ENCODE peak calls at places on chromosomes 2 and 18, in ten cellular contexts. D is stimulated activated CD8-positive, alpha-beta memory T cell treated with anti-CD3 and anti-CD28 coated beads, Interleukin-12 subunit alpha, Interleukin-12 subunit beta, amount 100 ng/mL, for 4 hours; K is choroid plexus epithelial cell; F is activated CD4-positive, alpha-beta T cell treated with anti-CD3 and anti-CD28 coated beads, Interleukin-2, amount 50 U/mL, for 4 hours; T is T1000; J is NCI-H748 treated with DMSO at 0.1 percent for 48 hours; L is spleen; R is thyroid gland; A is endothelial cell; V is activated CD8-positive, alpha-beta memory T cell treated with anti-CD3 and anti-CD28 coated beads for 24 hours. B is an unnamed sample.

GRCh38 chr2:239951117-239951734 is 73.9 kb downstream of the NDUFA10 start:
- DNase-seq in D (no peak), K (no peak), F (no peak), T (no peak), J (no peak), L (no peak), R (no peak), A (no peak), V (no peak), B (no peak)

GRCh38 chr2:48566582-48566981 is 36.6 kb downstream of the STON1 start:
- DNase-seq in D (no peak), K (peak; percentile 53), F (no peak), T (no peak), J (no peak), L (no peak), R (peak; percentile 66), A (no peak), V (no peak), B (no peak)

GRCh38 chr2:204473224-204473623 is 72.1 kb upstream of the PARD3B start:
- DNase-seq in D (no peak), K (no peak), F (no peak), T (no peak), J (no peak), L (no peak), R (no peak), A (no peak), V (no peak), B (peak; percentile 45)

GRCh38 chr2:219002395-219003266 is 9.4 kb upstream of the CRYBA2 start:
- DNase-seq in D (no peak), K (peak; percentile 21), F (no peak), T (no peak), J (peak; percentile 75), L (no peak), R (peak; percentile 43), A (peak; percentile 86), V (no peak), B (peak; percentile 79)

GRCh38 chr2:121092095-121092494 is 192.9 kb downstream of the TFCP2L1 start:
- DNase-seq in D (no peak), K (no peak), F (no peak), T (no peak), J (no peak), L (no peak), R (no peak), A (no peak), V (no peak), B (peak; percentile 17)

GRCh38 chr2:155099784-155100183 is 401.3 kb downstream of the KCNJ3 start:
- DNase-seq in D (no peak), K (peak; percentile 0), F (no peak), T (no peak), J (no peak), L (no peak), R (no peak), A (no peak), V (no peak), B (peak; percentile 73)

GRCh38 chr2:237702439-237703397 is 75.3 kb downstream of the LRRFIP1 start:
- DNase-seq in D (no peak), K (peak; percentile 83), F (peak; percentile 54), T (no peak), J (no peak), L (peak; percentile 88), R (peak; percentile 67), A (no peak), V (peak; percentile 73), B (no peak)

GRCh38 chr18:79136742-79137141 is 67.5 kb downstream of the ATP9B start:
- DNase-seq in D (no peak), K (no peak), F (no peak), T (no peak), J (no peak), L (no peak), R (no peak), A (no peak), V (no peak), B (no peak)

GRCh38 chr2:240225660-240226475 is 85.4 kb upstream of the OTOS start:
- DNase-seq in D (no peak), K (no peak), F (no peak), T (no peak), J (no peak), L (no peak), R (no peak), A (no peak), V (peak; percentile 41), B (peak; percentile 36)

GRCh38 chr2:113173563-113174368 is at the start of gene PSD4:
- DNase-seq in D (peak; percentile 74), K (peak; percentile 47), F (peak; percentile 73), T (no peak), J (no peak), L (peak; percentile 97), R (peak; percentile 67), A (no peak), V (peak; percentile 91), B (no peak)

GRCh38 chr2:45721150-45721549 is 69.7 kb downstream of the PRKCE start:
- DNase-seq in D (no peak), K (no peak), F (no peak), T (no peak), J (no peak), L (no peak), R (no peak), A (no peak), V (no peak), B (no peak)

GRCh38 chr2:61590214-61590613 is 52.1 kb upstream of the XPO1 start:
- DNase-seq in D (no peak), K (no peak), F (no peak), T (no peak), J (no peak), L (no peak), R (no peak), A (no peak), V (no peak), B (no peak)

GRCh38 chr2:172408143-172408766 is 19.1 kb upstream of the ITGA6 start:
- DNase-seq in D (no peak), K (no peak), F (no peak), T (no peak), J (peak; percentile 92), L (no peak), R (no peak), A (no peak), V (no peak), B (no peak)

GRCh38 chr2:178542569-178542968 is 62.3 kb downstream of the PLEKHA3 start:
- DNase-seq in D (no peak), K (no peak), F (no peak), T (no peak), J (no peak), L (no peak), R (peak; percentile 16), A (no peak), V (no peak), B (no peak)

GRCh38 chr18:9612215-9612830 is 2.0 kb downstream of the PPP4R1 start:
- DNase-seq in D (no peak), K (peak; percentile 70), F (peak; percentile 18), T (no peak), J (peak; percentile 65), L (no peak), R (peak; percentile 40), A (no peak), V (peak; percentile 58), B (peak; percentile 77)

GRCh38 chr2:36058953-36059352 is 296.6 kb upstream of the CRIM1 start:
- DNase-seq in D (no peak), K (no peak), F (no peak), T (no peak), J (no peak), L (no peak), R (no peak), A (no peak), V (no peak), B (no peak)

GRCh38 chr18:58186258-58186948 is 142.4 kb downstream of the NEDD4L start:
- DNase-seq in D (no peak), K (peak; percentile 86), F (no peak), T (peak; percentile 21), J (no peak), L (no peak), R (peak; percentile 85), A (no peak), V (no peak), B (peak; percentile 74)

GRCh38 chr2:135948642-135949355 is 36.6 kb downstream of the DARS1 start:
- DNase-seq in D (no peak), K (peak; percentile 65), F (no peak), T (no peak), J (no peak), L (no peak), R (no peak), A (no peak), V (peak; percentile 67), B (peak; percentile 76)

GRCh38 chr2:237408280-237408679 is 5.7 kb downstream of the COL6A3 start:
- DNase-seq in D (no peak), K (no peak), F (no peak), T (no peak), J (no peak), L (no peak), R (no peak), A (no peak), V (no peak), B (no peak)

GRCh38 chr18:63316612-63317555 is 2.7 kb downstream of the BCL2 start:
- DNase-seq in D (no peak), K (no peak), F (no peak), T (no peak), J (peak; percentile 38), L (no peak), R (peak; percentile 38), A (no peak), V (no peak), B (no peak)

GRCh38 chr2:215831296-215831913 is 181.9 kb downstream of the MREG start:
- DNase-seq in D (no peak), K (peak; percentile 79), F (no peak), T (no peak), J (no peak), L (no peak), R (no peak), A (no peak), V (no peak), B (peak; percentile 21)

B was measured in HT-29.